ENCODE peak calls at places on chromosomes 7 and 10, in nine cellular contexts. One of them, this sample, is unnamed.

GRCh38 chr7:676246-676971 is 50.1 kb upstream of the DNAAF5 start:
- DNase-seq in kidney tubule cell: no peak
- DNase-seq in RWPE1: no peak
- DNase-seq in choroid plexus epithelial cell: no peak
- DNase-seq in lung microvascular endothelial cell: no peak
- DNase-seq in NCI-H1694 treated with DMSO at 0.1 percent for 48 hours: no peak
- DNase-seq in stimulated activated naive CD8-positive, alpha-beta T cell treated with anti-CD3 and anti-CD28 coated beads, Interleukin-15, amount 100 ng/mL, for 72 hours: no peak
- DNase-seq in NCI-H774: no peak
- DNase-seq in prostate gland: no peak
- DNase-seq in this sample: no peak

GRCh38 chr7:136911362-136911761 is 42.9 kb downstream of the CHRM2 start:
- DNase-seq in stimulated activated naive CD8-positive, alpha-beta T cell treated with anti-CD3 and anti-CD28 coated beads, Interleukin-15, amount 100 ng/mL, for 72 hours: no peak
- DNase-seq in RWPE1: no peak
- DNase-seq in NCI-H1694 treated with DMSO at 0.1 percent for 48 hours: no peak
- DNase-seq in choroid plexus epithelial cell: peak; percentile 16
- DNase-seq in lung microvascular endothelial cell: no peak
- DNase-seq in kidney tubule cell: peak; percentile 26
- DNase-seq in NCI-H774: no peak
- DNase-seq in prostate gland: no peak
- DNase-seq in this sample: no peak

GRCh38 chr7:116232402-116232749 is 22.0 kb downstream of the TES start:
- DNase-seq in stimulated activated naive CD8-positive, alpha-beta T cell treated with anti-CD3 and anti-CD28 coated beads, Interleukin-15, amount 100 ng/mL, for 72 hours: no peak
- DNase-seq in RWPE1: no peak
- DNase-seq in NCI-H1694 treated with DMSO at 0.1 percent for 48 hours: no peak
- DNase-seq in NCI-H774: no peak
- DNase-seq in lung microvascular endothelial cell: no peak
- DNase-seq in kidney tubule cell: no peak
- DNase-seq in prostate gland: no peak
- DNase-seq in choroid plexus epithelial cell: peak; percentile 52
- DNase-seq in this sample: no peak

GRCh38 chr7:108613147-108613948 is 43.7 kb downstream of the DNAJB9 start:
- DNase-seq in kidney tubule cell: peak; percentile 60
- DNase-seq in prostate gland: no peak
- DNase-seq in RWPE1: peak; percentile 26
- DNase-seq in lung microvascular endothelial cell: peak; percentile 45
- DNase-seq in choroid plexus epithelial cell: peak; percentile 65
- DNase-seq in stimulated activated naive CD8-positive, alpha-beta T cell treated with anti-CD3 and anti-CD28 coated beads, Interleukin-15, amount 100 ng/mL, for 72 hours: no peak
- DNase-seq in NCI-H774: peak; percentile 34
- DNase-seq in NCI-H1694 treated with DMSO at 0.1 percent for 48 hours: peak; percentile 84
- DNase-seq in this sample: peak; percentile 63

GRCh38 chr7:104963991-104964385 is 50.0 kb upstream of the KMT2E start:
- DNase-seq in RWPE1: no peak
- DNase-seq in lung microvascular endothelial cell: peak; percentile 94
- DNase-seq in stimulated activated naive CD8-positive, alpha-beta T cell treated with anti-CD3 and anti-CD28 coated beads, Interleukin-15, amount 100 ng/mL, for 72 hours: no peak
- DNase-seq in NCI-H1694 treated with DMSO at 0.1 percent for 48 hours: no peak
- DNase-seq in prostate gland: no peak
- DNase-seq in kidney tubule cell: no peak
- DNase-seq in choroid plexus epithelial cell: peak; percentile 86
- DNase-seq in NCI-H774: no peak
- DNase-seq in this sample: no peak

GRCh38 chr7:131011437-131011752 is 277.4 kb upstream of the KLF14 start:
- DNase-seq in NCI-H1694 treated with DMSO at 0.1 percent for 48 hours: no peak
- DNase-seq in choroid plexus epithelial cell: no peak
- DNase-seq in prostate gland: no peak
- DNase-seq in lung microvascular endothelial cell: no peak
- DNase-seq in kidney tubule cell: no peak
- DNase-seq in stimulated activated naive CD8-positive, alpha-beta T cell treated with anti-CD3 and anti-CD28 coated beads, Interleukin-15, amount 100 ng/mL, for 72 hours: no peak
- DNase-seq in NCI-H774: no peak
- DNase-seq in RWPE1: no peak
- DNase-seq in this sample: no peak

GRCh38 chr10:50653142-50653541 is 29.4 kb upstream of the SGMS1 start:
- DNase-seq in kidney tubule cell: no peak
- DNase-seq in RWPE1: peak; percentile 20
- DNase-seq in NCI-H1694 treated with DMSO at 0.1 percent for 48 hours: peak; percentile 27
- DNase-seq in NCI-H774: no peak
- DNase-seq in prostate gland: peak; percentile 15
- DNase-seq in choroid plexus epithelial cell: peak; percentile 77
- DNase-seq in lung microvascular endothelial cell: peak; percentile 54
- DNase-seq in stimulated activated naive CD8-positive, alpha-beta T cell treated with anti-CD3 and anti-CD28 coated beads, Interleukin-15, amount 100 ng/mL, for 72 hours: no peak
- DNase-seq in this sample: peak; percentile 37

GRCh38 chr10:110610308-110610774 is 33.8 kb upstream of the RBM20 start:
- DNase-seq in RWPE1: peak; percentile 76
- DNase-seq in stimulated activated naive CD8-positive, alpha-beta T cell treated with anti-CD3 and anti-CD28 coated beads, Interleukin-15, amount 100 ng/mL, for 72 hours: peak; percentile 52
- DNase-seq in NCI-H1694 treated with DMSO at 0.1 percent for 48 hours: peak; percentile 43
- DNase-seq in prostate gland: peak; percentile 19
- DNase-seq in NCI-H774: no peak
- DNase-seq in lung microvascular endothelial cell: peak; percentile 56
- DNase-seq in kidney tubule cell: peak; percentile 73
- DNase-seq in choroid plexus epithelial cell: peak; percentile 75
- DNase-seq in this sample: peak; percentile 65

GRCh38 chr7:74174606-74175082 is 488 bp downstream of the EIF4H start:
- DNase-seq in NCI-H1694 treated with DMSO at 0.1 percent for 48 hours: peak; percentile 22
- DNase-seq in prostate gland: peak; percentile 20
- DNase-seq in NCI-H774: no peak
- DNase-seq in RWPE1: peak; percentile 50
- DNase-seq in choroid plexus epithelial cell: peak; percentile 71
- DNase-seq in kidney tubule cell: peak; percentile 48
- DNase-seq in lung microvascular endothelial cell: peak; percentile 74
- DNase-seq in stimulated activated naive CD8-positive, alpha-beta T cell treated with anti-CD3 and anti-CD28 coated beads, Interleukin-15, amount 100 ng/mL, for 72 hours: no peak
- DNase-seq in this sample: no peak

GRCh38 chr7:42790196-42790595 is 121.7 kb downstream of the C7orf25 start:
- DNase-seq in kidney tubule cell: no peak
- DNase-seq in lung microvascular endothelial cell: no peak
- DNase-seq in stimulated activated naive CD8-positive, alpha-beta T cell treated with anti-CD3 and anti-CD28 coated beads, Interleukin-15, amount 100 ng/mL, for 72 hours: no peak
- DNase-seq in RWPE1: no peak
- DNase-seq in prostate gland: no peak
- DNase-seq in choroid plexus epithelial cell: peak; percentile 2
- DNase-seq in NCI-H774: no peak
- DNase-seq in NCI-H1694 treated with DMSO at 0.1 percent for 48 hours: no peak
- DNase-seq in this sample: no peak

GRCh38 chr10:110265573-110266193 is 39.0 kb downstream of the SMNDC1 start:
- DNase-seq in RWPE1: no peak
- DNase-seq in NCI-H1694 treated with DMSO at 0.1 percent for 48 hours: no peak
- DNase-seq in NCI-H774: no peak
- DNase-seq in prostate gland: no peak
- DNase-seq in lung microvascular endothelial cell: no peak
- DNase-seq in choroid plexus epithelial cell: no peak
- DNase-seq in kidney tubule cell: no peak
- DNase-seq in stimulated activated naive CD8-positive, alpha-beta T cell treated with anti-CD3 and anti-CD28 coated beads, Interleukin-15, amount 100 ng/mL, for 72 hours: no peak
- DNase-seq in this sample: no peak

GRCh38 chr10:14673189-14673947 is 101.3 kb downstream of the FAM107B start:
- DNase-seq in choroid plexus epithelial cell: no peak
- DNase-seq in NCI-H1694 treated with DMSO at 0.1 percent for 48 hours: no peak
- DNase-seq in stimulated activated naive CD8-positive, alpha-beta T cell treated with anti-CD3 and anti-CD28 coated beads, Interleukin-15, amount 100 ng/mL, for 72 hours: no peak
- DNase-seq in NCI-H774: no peak
- DNase-seq in prostate gland: no peak
- DNase-seq in kidney tubule cell: peak; percentile 78
- DNase-seq in lung microvascular endothelial cell: no peak
- DNase-seq in RWPE1: no peak
- DNase-seq in this sample: peak; percentile 7

GRCh38 chr10:81179805-81180452 is 642.2 kb downstream of the SH2D4B start:
- DNase-seq in stimulated activated naive CD8-positive, alpha-beta T cell treated with anti-CD3 and anti-CD28 coated beads, Interleukin-15, amount 100 ng/mL, for 72 hours: no peak
- DNase-seq in RWPE1: no peak
- DNase-seq in NCI-H774: no peak
- DNase-seq in NCI-H1694 treated with DMSO at 0.1 percent for 48 hours: no peak
- DNase-seq in choroid plexus epithelial cell: peak; percentile 1
- DNase-seq in prostate gland: no peak
- DNase-seq in lung microvascular endothelial cell: no peak
- DNase-seq in kidney tubule cell: peak; percentile 47
- DNase-seq in this sample: peak; percentile 12

GRCh38 chr10:22308390-22308789 is 7.8 kb upstream of the COMMD3 start:
- DNase-seq in NCI-H774: no peak
- DNase-seq in choroid plexus epithelial cell: no peak
- DNase-seq in stimulated activated naive CD8-positive, alpha-beta T cell treated with anti-CD3 and anti-CD28 coated beads, Interleukin-15, amount 100 ng/mL, for 72 hours: peak; percentile 57
- DNase-seq in RWPE1: peak; percentile 38
- DNase-seq in kidney tubule cell: peak; percentile 63
- DNase-seq in prostate gland: no peak
- DNase-seq in NCI-H1694 treated with DMSO at 0.1 percent for 48 hours: no peak
- DNase-seq in lung microvascular endothelial cell: peak; percentile 55
- DNase-seq in this sample: no peak

GRCh38 chr10:49375611-49376010 is 20.3 kb downstream of the DRGX start:
- DNase-seq in lung microvascular endothelial cell: no peak
- DNase-seq in choroid plexus epithelial cell: no peak
- DNase-seq in prostate gland: no peak
- DNase-seq in NCI-H1694 treated with DMSO at 0.1 percent for 48 hours: no peak
- DNase-seq in NCI-H774: no peak
- DNase-seq in RWPE1: no peak
- DNase-seq in kidney tubule cell: no peak
- DNase-seq in stimulated activated naive CD8-positive, alpha-beta T cell treated with anti-CD3 and anti-CD28 coated beads, Interleukin-15, amount 100 ng/mL, for 72 hours: no peak
- DNase-seq in this sample: no peak

GRCh38 chr7:105098863-105099515 is 85.0 kb downstream of the KMT2E start:
- DNase-seq in stimulated activated naive CD8-positive, alpha-beta T cell treated with anti-CD3 and anti-CD28 coated beads, Interleukin-15, amount 100 ng/mL, for 72 hours: no peak
- DNase-seq in choroid plexus epithelial cell: peak; percentile 33
- DNase-seq in prostate gland: no peak
- DNase-seq in NCI-H1694 treated with DMSO at 0.1 percent for 48 hours: no peak
- DNase-seq in kidney tubule cell: peak; percentile 51
- DNase-seq in NCI-H774: no peak
- DNase-seq in RWPE1: peak; percentile 27
- DNase-seq in lung microvascular endothelial cell: no peak
- DNase-seq in this sample: no peak

GRCh38 chr7:128869138-128869943 is 6.7 kb downstream of the ATP6V1F start:
- DNase-seq in kidney tubule cell: peak; percentile 58
- DNase-seq in stimulated activated naive CD8-positive, alpha-beta T cell treated with anti-CD3 and anti-CD28 coated beads, Interleukin-15, amount 100 ng/mL, for 72 hours: peak; percentile 66
- DNase-seq in choroid plexus epithelial cell: peak; percentile 37
- DNase-seq in NCI-H1694 treated with DMSO at 0.1 percent for 48 hours: peak; percentile 14
- DNase-seq in RWPE1: no peak
- DNase-seq in lung microvascular endothelial cell: peak; percentile 52
- DNase-seq in NCI-H774: peak; percentile 36
- DNase-seq in prostate gland: peak; percentile 43
- DNase-seq in this sample: no peak

GRCh38 chr10:77390481-77390891 is 247.1 kb downstream of the KCNMA1 start:
- DNase-seq in choroid plexus epithelial cell: no peak
- DNase-seq in prostate gland: no peak
- DNase-seq in stimulated activated naive CD8-positive, alpha-beta T cell treated with anti-CD3 and anti-CD28 coated beads, Interleukin-15, amount 100 ng/mL, for 72 hours: no peak
- DNase-seq in NCI-H774: no peak
- DNase-seq in lung microvascular endothelial cell: no peak
- DNase-seq in NCI-H1694 treated with DMSO at 0.1 percent for 48 hours: no peak
- DNase-seq in RWPE1: no peak
- DNase-seq in kidney tubule cell: peak; percentile 12
- DNase-seq in this sample: no peak

GRCh38 chr10:118173326-118173725 is 126.6 kb upstream of the RAB11FIP2 start:
- DNase-seq in choroid plexus epithelial cell: no peak
- DNase-seq in NCI-H1694 treated with DMSO at 0.1 percent for 48 hours: no peak
- DNase-seq in prostate gland: no peak
- DNase-seq in kidney tubule cell: no peak
- DNase-seq in RWPE1: no peak
- DNase-seq in lung microvascular endothelial cell: no peak
- DNase-seq in NCI-H774: no peak
- DNase-seq in stimulated activated naive CD8-positive, alpha-beta T cell treated with anti-CD3 and anti-CD28 coated beads, Interleukin-15, amount 100 ng/mL, for 72 hours: no peak
- DNase-seq in this sample: no peak

GRCh38 chr10:11724938-11725776 is 17.0 kb upstream of the ECHDC3 start:
- DNase-seq in NCI-H1694 treated with DMSO at 0.1 percent for 48 hours: peak; percentile 71
- DNase-seq in kidney tubule cell: peak; percentile 59
- DNase-seq in NCI-H774: peak; percentile 48
- DNase-seq in prostate gland: no peak
- DNase-seq in lung microvascular endothelial cell: peak; percentile 78
- DNase-seq in stimulated activated naive CD8-positive, alpha-beta T cell treated with anti-CD3 and anti-CD28 coated beads, Interleukin-15, amount 100 ng/mL, for 72 hours: peak; percentile 16
- DNase-seq in choroid plexus epithelial cell: peak; percentile 90
- DNase-seq in RWPE1: peak; percentile 72
- DNase-seq in this sample: peak; percentile 78

GRCh38 chr7:76507723-76508406 is 2.5 kb upstream of the UPK3B start:
- DNase-seq in kidney tubule cell: no peak
- DNase-seq in RWPE1: no peak
- DNase-seq in stimulated activated naive CD8-positive, alpha-beta T cell treated with anti-CD3 and anti-CD28 coated beads, Interleukin-15, amount 100 ng/mL, for 72 hours: no peak
- DNase-seq in choroid plexus epithelial cell: peak; percentile 16
- DNase-seq in lung microvascular endothelial cell: no peak
- DNase-seq in NCI-H774: no peak
- DNase-seq in NCI-H1694 treated with DMSO at 0.1 percent for 48 hours: no peak
- DNase-seq in prostate gland: no peak
- DNase-seq in this sample: no peak

GRCh38 chr7:4665661-4666060 is 16.4 kb upstream of the FOXK1 start:
- DNase-seq in NCI-H1694 treated with DMSO at 0.1 percent for 48 hours: no peak
- DNase-seq in kidney tubule cell: peak; percentile 74
- DNase-seq in lung microvascular endothelial cell: peak; percentile 92
- DNase-seq in prostate gland: no peak
- DNase-seq in choroid plexus epithelial cell: peak; percentile 96
- DNase-seq in RWPE1: no peak
- DNase-seq in NCI-H774: no peak
- DNase-seq in stimulated activated naive CD8-positive, alpha-beta T cell treated with anti-CD3 and anti-CD28 coated beads, Interleukin-15, amount 100 ng/mL, for 72 hours: no peak
- DNase-seq in this sample: peak; percentile 95

GRCh38 chr10:132096863-132097478 is 31.2 kb downstream of the JAKMIP3 start:
- DNase-seq in RWPE1: no peak
- DNase-seq in choroid plexus epithelial cell: no peak
- DNase-seq in kidney tubule cell: no peak
- DNase-seq in NCI-H1694 treated with DMSO at 0.1 percent for 48 hours: no peak
- DNase-seq in lung microvascular endothelial cell: no peak
- DNase-seq in prostate gland: no peak
- DNase-seq in NCI-H774: no peak
- DNase-seq in stimulated activated naive CD8-positive, alpha-beta T cell treated with anti-CD3 and anti-CD28 coated beads, Interleukin-15, amount 100 ng/mL, for 72 hours: no peak
- DNase-seq in this sample: no peak

GRCh38 chr10:6739530-6740174 is 159.6 kb upstream of the PRKCQ start:
- DNase-seq in stimulated activated naive CD8-positive, alpha-beta T cell treated with anti-CD3 and anti-CD28 coated beads, Interleukin-15, amount 100 ng/mL, for 72 hours: no peak
- DNase-seq in prostate gland: no peak
- DNase-seq in choroid plexus epithelial cell: no peak
- DNase-seq in RWPE1: peak; percentile 55
- DNase-seq in NCI-H1694 treated with DMSO at 0.1 percent for 48 hours: no peak
- DNase-seq in NCI-H774: no peak
- DNase-seq in kidney tubule cell: no peak
- DNase-seq in lung microvascular endothelial cell: no peak
- DNase-seq in this sample: no peak

GRCh38 chr7:142603870-142604448 is 145.3 kb upstream of the PRSS1 start:
- DNase-seq in RWPE1: peak; percentile 65
- DNase-seq in NCI-H774: no peak
- DNase-seq in lung microvascular endothelial cell: peak; percentile 73
- DNase-seq in NCI-H1694 treated with DMSO at 0.1 percent for 48 hours: peak; percentile 28
- DNase-seq in choroid plexus epithelial cell: peak; percentile 87
- DNase-seq in prostate gland: peak; percentile 23
- DNase-seq in stimulated activated naive CD8-positive, alpha-beta T cell treated with anti-CD3 and anti-CD28 coated beads, Interleukin-15, amount 100 ng/mL, for 72 hours: peak; percentile 37
- DNase-seq in kidney tubule cell: peak; percentile 55
- DNase-seq in this sample: peak; percentile 43

GRCh38 chr7:23350466-23350865 is 51.3 kb downstream of the MALSU1 start:
- DNase-seq in NCI-H1694 treated with DMSO at 0.1 percent for 48 hours: no peak
- DNase-seq in choroid plexus epithelial cell: no peak
- DNase-seq in NCI-H774: no peak
- DNase-seq in stimulated activated naive CD8-positive, alpha-beta T cell treated with anti-CD3 and anti-CD28 coated beads, Interleukin-15, amount 100 ng/mL, for 72 hours: no peak
- DNase-seq in lung microvascular endothelial cell: no peak
- DNase-seq in prostate gland: no peak
- DNase-seq in RWPE1: no peak
- DNase-seq in kidney tubule cell: no peak
- DNase-seq in this sample: no peak

GRCh38 chr7:127886248-127886647 is 145.0 kb downstream of the LRRC4 start:
- DNase-seq in prostate gland: no peak
- DNase-seq in lung microvascular endothelial cell: no peak
- DNase-seq in NCI-H774: no peak
- DNase-seq in stimulated activated naive CD8-positive, alpha-beta T cell treated with anti-CD3 and anti-CD28 coated beads, Interleukin-15, amount 100 ng/mL, for 72 hours: no peak
- DNase-seq in RWPE1: no peak
- DNase-seq in choroid plexus epithelial cell: no peak
- DNase-seq in kidney tubule cell: no peak
- DNase-seq in NCI-H1694 treated with DMSO at 0.1 percent for 48 hours: peak; percentile 88
- DNase-seq in this sample: no peak

GRCh38 chr7:31493714-31494181 is 20.1 kb upstream of the ITPRID1 start:
- DNase-seq in prostate gland: no peak
- DNase-seq in stimulated activated naive CD8-positive, alpha-beta T cell treated with anti-CD3 and anti-CD28 coated beads, Interleukin-15, amount 100 ng/mL, for 72 hours: no peak
- DNase-seq in RWPE1: peak; percentile 61
- DNase-seq in NCI-H774: no peak
- DNase-seq in lung microvascular endothelial cell: no peak
- DNase-seq in kidney tubule cell: peak; percentile 95
- DNase-seq in choroid plexus epithelial cell: no peak
- DNase-seq in NCI-H1694 treated with DMSO at 0.1 percent for 48 hours: no peak
- DNase-seq in this sample: no peak

GRCh38 chr10:61855771-61856170 is 45.7 kb upstream of the ARID5B start:
- DNase-seq in RWPE1: no peak
- DNase-seq in prostate gland: no peak
- DNase-seq in NCI-H774: no peak
- DNase-seq in kidney tubule cell: no peak
- DNase-seq in choroid plexus epithelial cell: peak; percentile 48
- DNase-seq in NCI-H1694 treated with DMSO at 0.1 percent for 48 hours: no peak
- DNase-seq in stimulated activated naive CD8-positive, alpha-beta T cell treated with anti-CD3 and anti-CD28 coated beads, Interleukin-15, amount 100 ng/mL, for 72 hours: no peak
- DNase-seq in lung microvascular endothelial cell: no peak
- DNase-seq in this sample: no peak

GRCh38 chr10:34885901-34886300 is 70.8 kb upstream of the PARD3 start:
- DNase-seq in kidney tubule cell: peak; percentile 39
- DNase-seq in stimulated activated naive CD8-positive, alpha-beta T cell treated with anti-CD3 and anti-CD28 coated beads, Interleukin-15, amount 100 ng/mL, for 72 hours: no peak
- DNase-seq in NCI-H1694 treated with DMSO at 0.1 percent for 48 hours: no peak
- DNase-seq in prostate gland: no peak
- DNase-seq in RWPE1: no peak
- DNase-seq in lung microvascular endothelial cell: no peak
- DNase-seq in choroid plexus epithelial cell: no peak
- DNase-seq in NCI-H774: no peak
- DNase-seq in this sample: no peak

GRCh38 chr7:100888529-100888987 is 957 bp downstream of the UFSP1 start:
- DNase-seq in RWPE1: no peak
- DNase-seq in kidney tubule cell: no peak
- DNase-seq in NCI-H774: no peak
- DNase-seq in stimulated activated naive CD8-positive, alpha-beta T cell treated with anti-CD3 and anti-CD28 coated beads, Interleukin-15, amount 100 ng/mL, for 72 hours: no peak
- DNase-seq in prostate gland: no peak
- DNase-seq in choroid plexus epithelial cell: no peak
- DNase-seq in lung microvascular endothelial cell: no peak
- DNase-seq in NCI-H1694 treated with DMSO at 0.1 percent for 48 hours: no peak
- DNase-seq in this sample: no peak

This sample was measured in kidney glomerular epithelial cell.